ENCODE peak calls at places on chromosome 16, in five cellular contexts. E, K, R, G and X are unnamed samples.

GRCh38 chr16:70331588-70332358 is 14.9 kb upstream of the DDX19A start:
- DNase-seq in E (no peak), K (no peak), R (no peak), G (peak), X (peak)

GRCh38 chr16:89138843-89139520 is 32.6 kb upstream of the CDH15 start:
- DNase-seq in E (no peak), K (no peak), R (no peak), G (no peak), X (no peak)

GRCh38 chr16:28210979-28211505 is 723 bp downstream of the XPO6 start:
- DNase-seq in E (no peak), K (peak), R (peak), G (peak), X (peak)

GRCh38 chr16:83268164-83268563 is 539.6 kb upstream of the HSBP1 start:
- DNase-seq in E (no peak), K (no peak), R (no peak), G (no peak), X (no peak)

GRCh38 chr16:76653390-76654026 is 376.3 kb downstream of the CNTNAP4 start:
- DNase-seq in E (peak), K (peak), R (no peak), G (peak), X (no peak)

GRCh38 chr16:53912155-53912554 is 208.2 kb downstream of the FTO start:
- DNase-seq in E (peak), K (no peak), R (no peak), G (no peak), X (no peak)

GRCh38 chr16:10103700-10104099 is 78.5 kb downstream of the GRIN2A start:
- DNase-seq in E (no peak), K (no peak), R (no peak), G (no peak), X (no peak)

GRCh38 chr16:11406177-11406560 is 60.9 kb downstream of the RMI2 start:
- DNase-seq in E (no peak), K (no peak), R (no peak), G (no peak), X (no peak)

GRCh38 chr16:57609541-57610401 is 18.7 kb upstream of the ADGRG1 start:
- DNase-seq in E (peak), K (no peak), R (peak), G (no peak), X (no peak)

GRCh38 chr16:1308036-1308976 is 1.1 kb upstream of the UBE2I start:
- DNase-seq in E (no peak), K (peak), R (no peak), G (no peak), X (no peak)

GRCh38 chr16:66287416-66287815 is 79.1 kb upstream of the CDH5 start:
- DNase-seq in E (no peak), K (no peak), R (no peak), G (no peak), X (no peak)
- TF ChIP-seq ATF2 in E (no peak), K (no peak), R (no peak), G (no peak), X (no peak)

GRCh38 chr16:15545544-15545943 is 97.4 kb downstream of the MARF1 start:
- DNase-seq in E (no peak), K (no peak), R (no peak), G (peak), X (no peak)

GRCh38 chr16:15547768-15548096 is 95.2 kb downstream of the MARF1 start:
- DNase-seq in E (no peak), K (no peak), R (no peak), G (no peak), X (no peak)

GRCh38 chr16:15544405-15544804 is 98.5 kb downstream of the MARF1 start:
- DNase-seq in E (no peak), K (no peak), R (no peak), G (no peak), X (no peak)

GRCh38 chr16:15552507-15552906 is 90.4 kb downstream of the MARF1 start:
- DNase-seq in E (no peak), K (no peak), R (no peak), G (no peak), X (no peak)

GRCh38 chr16:15548482-15548891 is 94.5 kb downstream of the MARF1 start:
- DNase-seq in E (peak), K (peak), R (no peak), G (no peak), X (no peak)
- TF ChIP-seq ATF2 in E (no peak), K (no peak), R (no peak), G (no peak), X (no peak)

DNA sequence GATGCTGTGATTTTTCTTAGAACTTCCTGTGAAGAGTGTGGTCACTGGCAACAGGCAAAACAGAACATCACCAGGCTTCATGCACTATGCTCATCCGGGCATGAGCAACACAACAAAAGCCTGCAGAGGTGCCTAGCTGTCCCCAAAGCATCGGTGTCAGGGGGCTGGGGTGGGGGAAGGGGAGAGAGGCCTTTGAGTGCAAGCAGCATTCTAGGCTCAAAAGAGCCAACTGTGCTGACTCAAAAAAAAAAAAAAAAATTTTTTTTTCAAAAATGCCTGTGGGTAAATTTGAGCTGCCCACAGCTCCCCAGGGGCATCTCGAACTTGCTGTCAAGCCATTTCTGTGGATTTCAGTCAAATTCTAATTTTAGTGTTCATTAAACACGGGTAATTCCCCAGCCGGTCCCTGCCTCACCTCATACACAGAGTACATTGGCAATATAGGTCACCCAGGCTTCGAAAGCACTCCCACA is 194.6 kb upstream of the DYNLRB2 start:
- DNase-seq in E (peak), K (no peak), R (no peak), G (no peak), X (no peak)
- TF ChIP-seq ATF2 in E (no peak), K (no peak), R (no peak), G (no peak), X (no peak)

GRCh38 chr16:73101568-73101967 is 53.6 kb upstream of the ZFHX3 start:
- DNase-seq in E (no peak), K (no peak), R (no peak), G (no peak), X (no peak)
- TF ChIP-seq ATF2 in E (no peak), K (no peak), R (no peak), G (no peak), X (no peak)

DNA sequence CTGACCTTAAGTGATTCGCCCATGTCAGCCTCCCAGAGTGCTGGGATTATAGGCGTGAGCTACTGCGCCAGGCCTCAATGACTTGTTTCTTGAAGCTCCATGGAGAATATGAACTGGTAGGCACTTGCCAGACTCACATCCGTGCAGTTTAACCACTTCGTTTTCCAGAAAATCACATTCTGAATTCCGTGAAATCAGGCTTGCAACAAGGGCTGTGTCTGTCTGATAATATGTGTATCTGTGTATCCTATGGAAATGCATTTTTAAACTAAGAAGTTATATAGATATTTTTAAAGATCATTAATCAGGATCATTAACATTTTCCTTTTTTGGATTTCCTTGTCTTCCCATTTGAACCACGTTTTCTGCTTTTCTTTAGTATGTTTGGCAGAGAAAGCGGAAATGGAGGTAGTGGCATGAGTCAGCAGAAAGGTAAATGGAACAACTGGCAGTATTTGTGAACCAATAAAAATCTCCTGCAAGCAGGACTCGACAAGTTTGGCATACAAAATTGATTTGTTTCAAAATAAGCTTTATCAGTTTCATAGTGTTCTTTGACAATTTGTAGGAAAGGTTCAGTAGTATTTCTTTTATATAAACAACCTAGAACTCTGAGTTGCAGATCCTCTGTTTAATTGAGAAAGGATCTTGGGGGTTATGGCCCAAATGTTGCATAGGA is 33.0 kb downstream of the USP10 start:
- DNase-seq in E (no peak), K (no peak), R (no peak), G (peak), X (no peak)
- TF ChIP-seq ATF2 in E (no peak), K (no peak), R (no peak), G (no peak), X (no peak)

GRCh38 chr16:84773312-84773711 is 46.5 kb upstream of the CRISPLD2 start:
- DNase-seq in E (no peak), K (no peak), R (no peak), G (no peak), X (no peak)

GRCh38 chr16:84778720-84779119 is 41.1 kb upstream of the CRISPLD2 start:
- DNase-seq in E (no peak), K (no peak), R (no peak), G (no peak), X (no peak)

GRCh38 chr16:84777435-84777834 is 42.4 kb upstream of the CRISPLD2 start:
- DNase-seq in E (no peak), K (no peak), R (no peak), G (no peak), X (no peak)

GRCh38 chr16:84775262-84775810 is 44.4 kb upstream of the CRISPLD2 start:
- DNase-seq in E (no peak), K (no peak), R (no peak), G (no peak), X (no peak)

DNA sequence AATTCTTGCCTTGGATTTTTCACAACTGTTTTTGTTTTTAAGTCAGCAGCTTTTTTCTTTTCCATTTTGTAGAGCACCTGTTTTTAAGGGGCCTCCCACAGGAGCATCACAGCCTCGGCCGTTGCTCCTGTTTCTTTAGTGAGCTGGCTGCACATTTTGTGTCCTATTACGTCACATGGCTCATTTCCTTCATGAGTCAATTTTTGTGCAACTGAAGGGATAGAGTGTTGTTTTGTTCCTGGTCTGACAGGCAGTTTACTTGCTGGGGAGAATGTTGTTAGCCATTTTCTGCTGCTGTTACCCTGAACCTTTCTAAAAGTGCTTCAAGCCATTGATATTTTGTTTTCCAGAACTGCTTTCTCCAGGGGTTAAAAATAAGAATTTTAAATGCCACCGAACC is 45.0 kb upstream of the CRISPLD2 start:
- DNase-seq in E (no peak), K (no peak), R (no peak), G (no peak), X (no peak)
- TF ChIP-seq ATF2 in E (no peak), K (no peak), R (no peak), G (no peak), X (no peak)

GRCh38 chr16:4180511-4180910 is 61.4 kb downstream of the SRL start:
- DNase-seq in E (no peak), K (no peak), R (no peak), G (no peak), X (no peak)
- TF ChIP-seq ATF2 in E (no peak), K (no peak), R (no peak), G (no peak), X (no peak)